ENCODE peak calls at places on chromosome 22, in five cellular contexts. D, R, I, S and O are unnamed samples.

GRCh38 chr22:39431821-39432251 is 25.0 kb upstream of the MGAT3 start:
- DNase-seq in D (no peak), R (no peak), I (no peak), S (no peak), O (no peak)

GRCh38 chr22:38035530-38035885 is 21.7 kb upstream of the PICK1 start:
- DNase-seq in D (no peak), R (no peak), I (no peak), S (no peak), O (no peak)

GRCh38 chr22:37850801-37851200 is 1.6 kb downstream of the EIF3L start:
- DNase-seq in D (no peak), R (no peak), I (no peak), S (no peak), O (no peak)

GRCh38 chr22:39713799-39714290 is 143.3 kb downstream of the CACNA1I start:
- DNase-seq in D (no peak), R (no peak), I (no peak), S (no peak), O (no peak)

GRCh38 chr22:48868554-48868953 is 959.1 kb downstream of the BRD1 start:
- DNase-seq in D (no peak), R (no peak), I (no peak), S (no peak), O (no peak)

GRCh38 chr22:48744283-48744641 is 1083.4 kb downstream of the BRD1 start:
- DNase-seq in D (no peak), R (no peak), I (no peak), S (no peak), O (no peak)

GRCh38 chr22:46635756-46636155 is 15.6 kb downstream of the GRAMD4 start:
- DNase-seq in D (no peak), R (no peak), I (no peak), S (no peak), O (no peak)

GRCh38 chr22:35677460-35678187 is 29.4 kb downstream of the APOL6 start:
- DNase-seq in D (no peak), R (no peak), I (no peak), S (no peak), O (no peak)